ENCODE peak calls at places on chromosomes 4 and X, in seven cellular contexts. M, Z, D, Y, T, X and K are unnamed samples.

GRCh38 chr4:91243132-91243531 is 1060.6 kb upstream of the GRID2 start:
- DNase-seq in M (no peak), Z (no peak), D (no peak), Y (peak; percentile 12), T (no peak), X (no peak), K (no peak)

GRCh38 chrX:65643046-65643785 is 24.2 kb upstream of the MSN start:
- DNase-seq in M (no peak), Z (no peak), D (no peak), Y (peak; percentile 67), T (peak; percentile 36), X (no peak), K (no peak)

GRCh38 chrX:72005046-72005445 is 94.4 kb downstream of the NHSL2 start:
- DNase-seq in M (no peak), Z (no peak), D (no peak), Y (no peak), T (peak; percentile 43), X (no peak), K (no peak)

GRCh38 chr4:165398570-165398969 is 19.8 kb downstream of the CPE start:
- DNase-seq in M (no peak), Z (no peak), D (no peak), Y (peak; percentile 17), T (peak; percentile 54), X (peak; percentile 37), K (no peak)

GRCh38 chrX:53184836-53185235 is 40.2 kb downstream of the KDM5C start:
- DNase-seq in M (no peak), Z (no peak), D (no peak), Y (peak; percentile 23), T (peak; percentile 46), X (peak; percentile 8), K (no peak)

GRCh38 chr4:185344743-185345538 is 50.8 kb downstream of the LRP2BP start:
- DNase-seq in M (no peak), Z (no peak), D (no peak), Y (no peak), T (no peak), X (peak; percentile 29), K (no peak)

GRCh38 chrX:9940397-9940796 is 26.8 kb upstream of the CLDN34 start:
- DNase-seq in M (no peak), Z (no peak), D (no peak), Y (peak; percentile 75), T (peak; percentile 34), X (peak; percentile 3), K (no peak)

GRCh38 chr4:20816287-20816686 is 116.0 kb downstream of the PACRGL start:
- DNase-seq in M (no peak), Z (no peak), D (no peak), Y (no peak), T (no peak), X (no peak), K (no peak)

GRCh38 chrX:119391279-119391678 is 7.9 kb upstream of the SLC25A43 start:
- DNase-seq in M (no peak), Z (peak; percentile 47), D (no peak), Y (peak; percentile 39), T (peak; percentile 59), X (peak; percentile 48), K (no peak)

GRCh38 chr4:70197842-70198241 is 2.3 kb downstream of the ODAM start:
- DNase-seq in M (no peak), Z (peak; percentile 48), D (no peak), Y (no peak), T (no peak), X (peak; percentile 27), K (no peak)

GRCh38 chrX:33892670-33893069 is 239.4 kb downstream of the FAM47A start:
- DNase-seq in M (no peak), Z (no peak), D (no peak), Y (no peak), T (no peak), X (no peak), K (no peak)

GRCh38 chr4:24655971-24656370 is 71.6 kb upstream of the DHX15 start:
- DNase-seq in M (no peak), Z (no peak), D (no peak), Y (no peak), T (no peak), X (no peak), K (no peak)

GRCh38 chr4:86498560-86499166 is 95.5 kb upstream of the PTPN13 start:
- DNase-seq in M (no peak), Z (no peak), D (no peak), Y (peak; percentile 60), T (peak; percentile 67), X (peak; percentile 62), K (no peak)

GRCh38 chr4:185005209-185005819 is 13.0 kb upstream of the HELT start:
- DNase-seq in M (peak; percentile 60), Z (peak; percentile 87), D (peak; percentile 87), Y (peak; percentile 67), T (peak; percentile 77), X (peak; percentile 68), K (peak; percentile 76)

GRCh38 chrX:153477039-153477438 is 6.7 kb upstream of the HAUS7 start:
- DNase-seq in M (no peak), Z (no peak), D (no peak), Y (no peak), T (peak; percentile 63), X (peak; percentile 52), K (no peak)

GRCh38 chrX:108025954-108026616 is 18.8 kb upstream of the VSIG1 start:
- DNase-seq in M (no peak), Z (no peak), D (no peak), Y (no peak), T (no peak), X (no peak), K (no peak)

GRCh38 chr4:1711055-1711905 is 839 bp downstream of the SLBP start:
- DNase-seq in M (no peak), Z (peak; percentile 53), D (peak; percentile 85), Y (peak; percentile 29), T (peak; percentile 59), X (peak; percentile 64), K (peak; percentile 59)

GRCh38 chr4:87133183-87133582 is 87.2 kb downstream of the KLHL8 start:
- DNase-seq in M (no peak), Z (no peak), D (no peak), Y (no peak), T (no peak), X (no peak), K (no peak)

GRCh38 chr4:161647757-161648156 is 516.0 kb downstream of the FSTL5 start:
- DNase-seq in M (no peak), Z (no peak), D (no peak), Y (no peak), T (no peak), X (no peak), K (no peak)

GRCh38 chr4:72383439-72383838 is 185.6 kb downstream of the ADAMTS3 start:
- DNase-seq in M (no peak), Z (no peak), D (no peak), Y (no peak), T (no peak), X (peak; percentile 5), K (no peak)

GRCh38 chrX:151920101-151920500 is 7.4 kb downstream of the MAGEA4 start:
- DNase-seq in M (no peak), Z (no peak), D (no peak), Y (no peak), T (no peak), X (no peak), K (no peak)

GRCh38 chr4:54664400-54664799 is 6.6 kb downstream of the KIT start:
- DNase-seq in M (no peak), Z (no peak), D (no peak), Y (no peak), T (no peak), X (no peak), K (no peak)

GRCh38 chrX:23662853-23663252 is 4.4 kb upstream of the PRDX4 start:
- DNase-seq in M (no peak), Z (no peak), D (no peak), Y (peak; percentile 7), T (peak; percentile 84), X (peak; percentile 52), K (no peak)

GRCh38 chrX:23662187-23662586 is 5.1 kb upstream of the PRDX4 start:
- DNase-seq in M (no peak), Z (no peak), D (no peak), Y (no peak), T (no peak), X (peak; percentile 7), K (no peak)

GRCh38 chrX:23668335-23668734 is 1.0 kb downstream of the PRDX4 start:
- DNase-seq in M (no peak), Z (no peak), D (no peak), Y (no peak), T (no peak), X (peak; percentile 4), K (no peak)

GRCh38 chrX:23666282-23666681 is 1.0 kb upstream of the PRDX4 start:
- DNase-seq in M (no peak), Z (no peak), D (peak; percentile 58), Y (no peak), T (no peak), X (no peak), K (no peak)

GRCh38 chrX:23667239-23668177 is at the start of gene PRDX4:
- DNase-seq in M (peak; percentile 66), Z (peak; percentile 89), D (peak; percentile 93), Y (peak; percentile 58), T (peak; percentile 86), X (peak; percentile 91), K (peak; percentile 87)
- TF ChIP-seq CTCF in M (no peak), Z (no peak), D (no peak), Y (no peak), T (no peak), X (no peak), K (no peak)

GRCh38 chrX:155643240-155643639 is 30.5 kb upstream of the TMLHE start:
- DNase-seq in M (no peak), Z (no peak), D (no peak), Y (no peak), T (no peak), X (no peak), K (no peak)

GRCh38 chrX:155645180-155645579 is 32.4 kb upstream of the TMLHE start:
- DNase-seq in M (no peak), Z (no peak), D (no peak), Y (no peak), T (no peak), X (no peak), K (no peak)
- TF ChIP-seq CTCF in M (no peak), Z (no peak), D (no peak), Y (no peak), T (no peak), X (no peak), K (no peak)

GRCh38 chrX:3256868-3257267 is 89.6 kb downstream of the MXRA5 start:
- DNase-seq in M (no peak), Z (no peak), D (no peak), Y (no peak), T (no peak), X (no peak), K (no peak)
- TF ChIP-seq CTCF in M (no peak), Z (no peak), D (no peak), Y (no peak), T (no peak), X (no peak), K (no peak)

GRCh38 chrX:101359966-101360365 is 11.4 kb upstream of the TIMM8A start:
- DNase-seq in M (no peak), Z (no peak), D (no peak), Y (peak; percentile 32), T (no peak), X (no peak), K (no peak)

GRCh38 chrX:101362757-101363156 is 14.2 kb upstream of the TIMM8A start:
- DNase-seq in M (no peak), Z (no peak), D (no peak), Y (no peak), T (no peak), X (no peak), K (no peak)

GRCh38 chrX:101362116-101362515 is 13.6 kb upstream of the TIMM8A start:
- DNase-seq in M (no peak), Z (no peak), D (no peak), Y (no peak), T (no peak), X (no peak), K (no peak)

GRCh38 chrX:101357166-101357795 is 8.7 kb upstream of the TIMM8A start:
- DNase-seq in M (no peak), Z (peak; percentile 11), D (no peak), Y (no peak), T (peak; percentile 19), X (peak; percentile 8), K (no peak)
- TF ChIP-seq CTCF in M (no peak), Z (peak; percentile 20), D (no peak), Y (peak; percentile 22), T (peak; percentile 37), X (peak; percentile 46), K (peak; percentile 21)